ENCODE peak calls at places on chromosomes 13 and 19, in four cellular contexts. P, N, Z and L are unnamed samples.

GRCh38 chr13:39317284-39317683 is 279.0 kb downstream of the NHLRC3 start:
- DNase-seq in Z (peak), N (no peak), P (peak), L (peak)

GRCh38 chr13:108957369-108958012 is 328.1 kb downstream of the MYO16 start:
- DNase-seq in P (peak), Z (peak), N (peak), L (peak)

GRCh38 chr13:32262165-32262564 is 53.0 kb downstream of the ZAR1L start:
- DNase-seq in Z (peak), P (no peak), N (peak), L (no peak)

GRCh38 chr13:106083620-106084350 is 451.7 kb downstream of the EFNB2 start:
- DNase-seq in Z (peak), P (peak), N (peak), L (peak)

GRCh38 chr13:44906758-44907157 is 82.5 kb downstream of the NUFIP1 start:
- DNase-seq in P (no peak), N (peak), Z (no peak), L (no peak)

GRCh38 chr19:19461671-19462622 is 53.4 kb downstream of the TSSK6 start:
- DNase-seq in P (no peak), Z (no peak), N (no peak), L (no peak)

GRCh38 chr13:100512422-100512821 is 76.2 kb downstream of the GGACT start:
- DNase-seq in N (no peak), Z (peak), P (no peak), L (peak)

GRCh38 chr19:17455711-17456123 is 5.0 kb downstream of the NXNL1 start:
- DNase-seq in Z (no peak), N (no peak), P (no peak), L (no peak)

GRCh38 chr19:55347442-55348009 is 7.0 kb downstream of the COX6B2 start:
- DNase-seq in Z (no peak), P (no peak), N (no peak), L (no peak)

GRCh38 chr19:27777726-27778125 is 1435.2 kb downstream of the UQCRFS1 start:
- DNase-seq in N (no peak), P (no peak), Z (no peak), L (no peak)

GRCh38 chr19:12000152-12000981 is 35.1 kb downstream of the ZNF433 start:
- DNase-seq in P (no peak), N (peak), Z (no peak), L (peak)